ENCODE peak calls at places on chromosomes 12 and 14, in nine cellular contexts. U is midbrain; B is uterus; V is cerebellar nuclear complex; G is stimulated activated CD8-positive, alpha-beta memory T cell treated with anti-CD3 and anti-CD28 coated beads, Interleukin-12 subunit alpha, Interleukin-12 subunit beta, amount 100 ng/mL, for 4 hours; I is nephron progenitor cell; L is stimulated activated CD4-positive, alpha-beta T cell treated with anti-CD3 and anti-CD28 coated beads, Interleukin-1b, Interleukin-23, amount 100 ng/mL, for 24 hours; R is Kasumi-1; O is iPS DF 6.9. D is an unnamed sample.

GRCh38 chr14:81388236-81388801 is 11.8 kb downstream of the STON2 start:
- DNase-seq in U (peak), B (no peak), V (no peak), G (no peak), I (no peak), L (no peak), R (no peak), O (no peak), D (no peak)

GRCh38 chr14:64857979-64858740 is 21.5 kb downstream of the SPTB start:
- DNase-seq in U (no peak), B (no peak), V (no peak), G (no peak), I (no peak), L (no peak), R (no peak), O (no peak), D (no peak)

GRCh38 chr12:132437252-132438138 is 52.5 kb upstream of the FBRSL1 start:
- DNase-seq in U (no peak), B (no peak), V (no peak), G (no peak), I (no peak), L (no peak), R (no peak), O (no peak), D (no peak)

GRCh38 chr14:58659846-58660245 is 22.1 kb downstream of the DACT1 start:
- DNase-seq in U (no peak), B (peak), V (no peak), G (no peak), I (no peak), L (no peak), R (no peak), O (no peak), D (no peak)

GRCh38 chr12:43069768-43070221 is 480.2 kb upstream of the PRICKLE1 start:
- DNase-seq in U (no peak), B (peak), V (no peak), G (no peak), I (no peak), L (no peak), R (no peak), O (no peak), D (peak)

GRCh38 chr14:69842671-69843407 is 36.4 kb upstream of the SMOC1 start:
- DNase-seq in U (no peak), B (no peak), V (no peak), G (no peak), I (peak), L (no peak), R (no peak), O (no peak), D (no peak)

GRCh38 chr12:5377997-5378596 is 53.8 kb upstream of the NTF3 start:
- DNase-seq in U (no peak), B (peak), V (no peak), G (no peak), I (peak), L (no peak), R (no peak), O (no peak), D (no peak)

GRCh38 chr12:132154941-132155770 is 10.9 kb downstream of the NOC4L start:
- DNase-seq in U (no peak), B (no peak), V (no peak), G (no peak), I (peak), L (no peak), R (no peak), O (no peak), D (peak)

GRCh38 chr14:71321556-71322315 is 414.5 kb downstream of the PCNX1 start:
- DNase-seq in U (peak), B (no peak), V (no peak), G (no peak), I (peak), L (no peak), R (no peak), O (no peak), D (no peak)

GRCh38 chr14:61380984-61381383 is 59.6 kb downstream of the PRKCH start:
- DNase-seq in U (no peak), B (no peak), V (no peak), G (no peak), I (no peak), L (no peak), R (no peak), O (no peak), D (no peak)

GRCh38 chr12:92602476-92602875 is 100.3 kb upstream of the PLEKHG7 start:
- DNase-seq in U (no peak), B (no peak), V (no peak), G (no peak), I (no peak), L (no peak), R (no peak), O (no peak), D (no peak)

GRCh38 chr12:44775916-44776315 is 100.2 kb downstream of the NELL2 start:
- DNase-seq in U (no peak), B (no peak), V (no peak), G (no peak), I (no peak), L (no peak), R (no peak), O (no peak), D (no peak)

GRCh38 chr14:60014402-60014801 is 77.3 kb upstream of the PCNX4 start:
- DNase-seq in U (no peak), B (no peak), V (no peak), G (no peak), I (no peak), L (no peak), R (peak), O (no peak), D (no peak)

GRCh38 chr12:56591111-56591510 is 39.0 kb downstream of the BAZ2A start:
- DNase-seq in U (no peak), B (no peak), V (no peak), G (no peak), I (no peak), L (no peak), R (peak), O (no peak), D (no peak)

D was measured in aorta.